ENCODE peak calls at places on chromosome 6, in eight cellular contexts. One of them, this sample, is unnamed.

GRCh38 chr6:54074591-54075195 is 36.5 kb upstream of the MLIP start:
- DNase-seq in PC-3: no peak
- DNase-seq in astrocyte of the spinal cord: no peak
- DNase-seq in left ventricle myocardium inferior: peak
- DNase-seq in CD8-positive, alpha-beta T cell: no peak
- DNase-seq in CD8-positive, alpha-beta memory T cell: no peak
- DNase-seq in stomach: no peak
- DNase-seq in heart left ventricle: peak
- DNase-seq in this sample: no peak

GRCh38 chr6:166463363-166464067 is 80.8 kb upstream of the MPC1 start:
- DNase-seq in PC-3: no peak
- DNase-seq in astrocyte of the spinal cord: no peak
- DNase-seq in left ventricle myocardium inferior: no peak
- DNase-seq in CD8-positive, alpha-beta T cell: no peak
- DNase-seq in CD8-positive, alpha-beta memory T cell: no peak
- DNase-seq in stomach: no peak
- DNase-seq in heart left ventricle: no peak
- DNase-seq in this sample: no peak

GRCh38 chr6:28709478-28710349 is 184.0 kb downstream of the GPX5 start:
- DNase-seq in PC-3: no peak
- DNase-seq in astrocyte of the spinal cord: no peak
- DNase-seq in left ventricle myocardium inferior: no peak
- DNase-seq in CD8-positive, alpha-beta T cell: no peak
- DNase-seq in CD8-positive, alpha-beta memory T cell: no peak
- DNase-seq in stomach: no peak
- DNase-seq in heart left ventricle: no peak
- DNase-seq in this sample: no peak

GRCh38 chr6:43509984-43510826 is at the start of gene LRRC73:
- DNase-seq in PC-3: peak
- DNase-seq in astrocyte of the spinal cord: peak
- DNase-seq in left ventricle myocardium inferior: peak
- DNase-seq in CD8-positive, alpha-beta T cell: peak
- DNase-seq in CD8-positive, alpha-beta memory T cell: peak
- DNase-seq in stomach: peak
- DNase-seq in heart left ventricle: peak
- DNase-seq in this sample: peak

GRCh38 chr6:13633343-13633742 is 18.2 kb downstream of the NOL7 start:
- DNase-seq in PC-3: no peak
- DNase-seq in astrocyte of the spinal cord: no peak
- DNase-seq in left ventricle myocardium inferior: no peak
- DNase-seq in CD8-positive, alpha-beta T cell: no peak
- DNase-seq in CD8-positive, alpha-beta memory T cell: no peak
- DNase-seq in stomach: no peak
- DNase-seq in heart left ventricle: no peak
- DNase-seq in this sample: no peak

GRCh38 chr6:149862901-149863595 is 1.1 kb downstream of the LRP11 start:
- DNase-seq in PC-3: peak
- DNase-seq in astrocyte of the spinal cord: peak
- DNase-seq in left ventricle myocardium inferior: peak
- DNase-seq in CD8-positive, alpha-beta T cell: peak
- DNase-seq in CD8-positive, alpha-beta memory T cell: peak
- DNase-seq in stomach: peak
- DNase-seq in heart left ventricle: peak
- DNase-seq in this sample: peak

GRCh38 chr6:11379805-11380204 is 147.3 kb upstream of the NEDD9 start:
- DNase-seq in PC-3: no peak
- DNase-seq in astrocyte of the spinal cord: no peak
- DNase-seq in left ventricle myocardium inferior: no peak
- DNase-seq in CD8-positive, alpha-beta T cell: no peak
- DNase-seq in CD8-positive, alpha-beta memory T cell: no peak
- DNase-seq in stomach: no peak
- DNase-seq in heart left ventricle: no peak
- DNase-seq in this sample: no peak

GRCh38 chr6:31834367-31834703 is 6.8 kb downstream of the HSPA1B start:
- DNase-seq in PC-3: peak
- DNase-seq in astrocyte of the spinal cord: no peak
- DNase-seq in left ventricle myocardium inferior: peak
- DNase-seq in CD8-positive, alpha-beta T cell: no peak
- DNase-seq in CD8-positive, alpha-beta memory T cell: peak
- DNase-seq in stomach: peak
- DNase-seq in heart left ventricle: peak
- DNase-seq in this sample: peak

GRCh38 chr6:42727084-42727601 is 4.7 kb upstream of the PRPH2 start:
- DNase-seq in PC-3: no peak
- DNase-seq in astrocyte of the spinal cord: no peak
- DNase-seq in left ventricle myocardium inferior: peak
- DNase-seq in CD8-positive, alpha-beta T cell: no peak
- DNase-seq in CD8-positive, alpha-beta memory T cell: no peak
- DNase-seq in stomach: peak
- DNase-seq in heart left ventricle: peak
- DNase-seq in this sample: no peak

GRCh38 chr6:139881251-139881650 is 506.8 kb upstream of the CITED2 start:
- DNase-seq in PC-3: no peak
- DNase-seq in astrocyte of the spinal cord: no peak
- DNase-seq in left ventricle myocardium inferior: no peak
- DNase-seq in CD8-positive, alpha-beta T cell: no peak
- DNase-seq in CD8-positive, alpha-beta memory T cell: no peak
- DNase-seq in stomach: no peak
- DNase-seq in heart left ventricle: no peak
- DNase-seq in this sample: no peak

GRCh38 chr6:87357479-87358196 is 13.0 kb downstream of the C6orf163 start:
- DNase-seq in PC-3: no peak
- DNase-seq in astrocyte of the spinal cord: no peak
- DNase-seq in left ventricle myocardium inferior: no peak
- DNase-seq in CD8-positive, alpha-beta T cell: no peak
- DNase-seq in CD8-positive, alpha-beta memory T cell: no peak
- DNase-seq in stomach: no peak
- DNase-seq in heart left ventricle: no peak
- DNase-seq in this sample: no peak

GRCh38 chr6:74113901-74114300 is 417.9 kb downstream of the CD109 start:
- DNase-seq in PC-3: peak
- DNase-seq in astrocyte of the spinal cord: no peak
- DNase-seq in left ventricle myocardium inferior: no peak
- DNase-seq in CD8-positive, alpha-beta T cell: no peak
- DNase-seq in CD8-positive, alpha-beta memory T cell: no peak
- DNase-seq in stomach: no peak
- DNase-seq in heart left ventricle: no peak
- DNase-seq in this sample: no peak

GRCh38 chr6:143971453-143971852 is 36.6 kb downstream of the PLAGL1 start:
- DNase-seq in PC-3: no peak
- DNase-seq in astrocyte of the spinal cord: peak
- DNase-seq in left ventricle myocardium inferior: no peak
- DNase-seq in CD8-positive, alpha-beta T cell: no peak
- DNase-seq in CD8-positive, alpha-beta memory T cell: no peak
- DNase-seq in stomach: no peak
- DNase-seq in heart left ventricle: no peak
- DNase-seq in this sample: no peak

GRCh38 chr6:134676307-134677281 is 273.3 kb downstream of the ALDH8A1 start:
- DNase-seq in PC-3: no peak
- DNase-seq in astrocyte of the spinal cord: peak
- DNase-seq in left ventricle myocardium inferior: no peak
- DNase-seq in CD8-positive, alpha-beta T cell: no peak
- DNase-seq in CD8-positive, alpha-beta memory T cell: no peak
- DNase-seq in stomach: peak
- DNase-seq in heart left ventricle: no peak
- DNase-seq in this sample: peak

GRCh38 chr6:147071786-147072185 is 132.4 kb upstream of the STXBP5 start:
- DNase-seq in PC-3: no peak
- DNase-seq in astrocyte of the spinal cord: no peak
- DNase-seq in left ventricle myocardium inferior: no peak
- DNase-seq in CD8-positive, alpha-beta T cell: no peak
- DNase-seq in CD8-positive, alpha-beta memory T cell: no peak
- DNase-seq in stomach: no peak
- DNase-seq in heart left ventricle: no peak
- DNase-seq in this sample: no peak

GRCh38 chr6:2790588-2790987 is 25.4 kb downstream of the WRNIP1 start:
- DNase-seq in PC-3: peak
- DNase-seq in astrocyte of the spinal cord: peak
- DNase-seq in left ventricle myocardium inferior: no peak
- DNase-seq in CD8-positive, alpha-beta T cell: no peak
- DNase-seq in CD8-positive, alpha-beta memory T cell: no peak
- DNase-seq in stomach: no peak
- DNase-seq in heart left ventricle: no peak
- DNase-seq in this sample: peak

GRCh38 chr6:158536891-158537798 is 22.7 kb upstream of the TMEM181 start:
- DNase-seq in PC-3: peak
- DNase-seq in astrocyte of the spinal cord: no peak
- DNase-seq in left ventricle myocardium inferior: no peak
- DNase-seq in CD8-positive, alpha-beta T cell: no peak
- DNase-seq in CD8-positive, alpha-beta memory T cell: peak
- DNase-seq in stomach: no peak
- DNase-seq in heart left ventricle: peak
- DNase-seq in this sample: peak

GRCh38 chr6:97205936-97206335 is 77.1 kb downstream of the MMS22L start:
- DNase-seq in PC-3: no peak
- DNase-seq in astrocyte of the spinal cord: no peak
- DNase-seq in left ventricle myocardium inferior: no peak
- DNase-seq in CD8-positive, alpha-beta T cell: no peak
- DNase-seq in CD8-positive, alpha-beta memory T cell: no peak
- DNase-seq in stomach: no peak
- DNase-seq in heart left ventricle: no peak
- DNase-seq in this sample: no peak

GRCh38 chr6:33694401-33694931 is 17.0 kb downstream of the UQCC2 start:
- DNase-seq in PC-3: peak
- DNase-seq in astrocyte of the spinal cord: peak
- DNase-seq in left ventricle myocardium inferior: no peak
- DNase-seq in CD8-positive, alpha-beta T cell: peak
- DNase-seq in CD8-positive, alpha-beta memory T cell: peak
- DNase-seq in stomach: no peak
- DNase-seq in heart left ventricle: no peak
- DNase-seq in this sample: peak

GRCh38 chr6:154410619-154411044 is 54.0 kb upstream of the IPCEF1 start:
- DNase-seq in PC-3: peak
- DNase-seq in astrocyte of the spinal cord: peak
- DNase-seq in left ventricle myocardium inferior: no peak
- DNase-seq in CD8-positive, alpha-beta T cell: no peak
- DNase-seq in CD8-positive, alpha-beta memory T cell: no peak
- DNase-seq in stomach: no peak
- DNase-seq in heart left ventricle: no peak
- DNase-seq in this sample: peak

GRCh38 chr6:101454106-101454676 is 60.7 kb downstream of the GRIK2 start:
- DNase-seq in PC-3: no peak
- DNase-seq in astrocyte of the spinal cord: no peak
- DNase-seq in left ventricle myocardium inferior: no peak
- DNase-seq in CD8-positive, alpha-beta T cell: no peak
- DNase-seq in CD8-positive, alpha-beta memory T cell: no peak
- DNase-seq in stomach: no peak
- DNase-seq in heart left ventricle: no peak
- DNase-seq in this sample: no peak

DNA sequence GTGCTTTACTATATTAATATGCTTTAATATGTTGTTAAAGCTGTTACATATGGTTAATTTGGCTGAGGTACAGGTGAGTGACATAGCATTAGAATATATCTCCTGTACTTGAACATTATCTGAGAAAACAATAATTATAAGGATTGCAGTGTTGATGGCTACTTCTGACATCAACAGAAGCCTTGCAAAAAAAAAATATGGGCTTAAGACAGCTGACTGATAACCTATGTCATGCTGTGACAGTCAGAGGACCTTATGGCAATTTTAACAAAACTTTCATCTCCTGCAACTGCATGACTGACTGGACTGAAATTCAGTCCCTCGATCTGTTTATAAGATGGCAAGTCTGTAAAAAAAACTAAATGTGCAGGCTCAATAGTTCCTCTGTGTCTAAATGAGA is 27.5 kb upstream of the TBX18 start:
- DNase-seq in PC-3: no peak
- DNase-seq in astrocyte of the spinal cord: no peak
- DNase-seq in left ventricle myocardium inferior: no peak
- DNase-seq in CD8-positive, alpha-beta T cell: no peak
- DNase-seq in CD8-positive, alpha-beta memory T cell: no peak
- DNase-seq in stomach: no peak
- DNase-seq in heart left ventricle: no peak
- DNase-seq in this sample: no peak
- H3K4me3 ChIP-seq in PC-3: no peak
- H3K4me3 ChIP-seq in astrocyte of the spinal cord: no peak
- H3K4me3 ChIP-seq in left ventricle myocardium inferior: no peak
- H3K4me3 ChIP-seq in CD8-positive, alpha-beta T cell: no peak
- H3K4me3 ChIP-seq in CD8-positive, alpha-beta memory T cell: no peak
- H3K4me3 ChIP-seq in stomach: no peak
- H3K4me3 ChIP-seq in heart left ventricle: no peak
- H3K4me3 ChIP-seq in this sample: no peak

DNA sequence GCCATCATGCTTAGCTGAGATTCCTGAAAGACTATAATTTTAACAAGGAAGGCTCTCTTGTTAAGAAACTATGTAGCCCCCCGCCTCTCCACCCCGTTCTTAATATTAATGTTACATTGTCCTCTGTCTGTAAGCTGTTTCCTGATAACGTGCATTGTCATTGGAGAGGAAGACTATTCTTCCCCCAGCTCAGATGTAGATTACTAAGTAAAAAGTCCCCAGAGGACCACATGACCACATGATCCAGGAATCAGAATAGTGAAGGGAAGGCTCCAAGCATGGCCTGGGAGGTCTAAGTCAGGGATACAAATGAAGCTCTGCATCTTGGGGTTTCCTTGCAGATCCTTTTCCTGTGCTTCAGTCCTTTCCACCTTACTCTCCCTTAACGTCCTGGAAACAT is 106.4 kb downstream of the JARID2 start:
- DNase-seq in PC-3: no peak
- DNase-seq in astrocyte of the spinal cord: no peak
- DNase-seq in left ventricle myocardium inferior: no peak
- DNase-seq in CD8-positive, alpha-beta T cell: no peak
- DNase-seq in CD8-positive, alpha-beta memory T cell: no peak
- DNase-seq in stomach: no peak
- DNase-seq in heart left ventricle: no peak
- DNase-seq in this sample: peak
- H3K4me3 ChIP-seq in PC-3: no peak
- H3K4me3 ChIP-seq in astrocyte of the spinal cord: no peak
- H3K4me3 ChIP-seq in left ventricle myocardium inferior: no peak
- H3K4me3 ChIP-seq in CD8-positive, alpha-beta T cell: no peak
- H3K4me3 ChIP-seq in CD8-positive, alpha-beta memory T cell: no peak
- H3K4me3 ChIP-seq in stomach: no peak
- H3K4me3 ChIP-seq in heart left ventricle: no peak
- H3K4me3 ChIP-seq in this sample: no peak

GRCh38 chr6:98831057-98832031 is 3.0 kb upstream of the POU3F2 start:
- DNase-seq in PC-3: no peak
- DNase-seq in astrocyte of the spinal cord: no peak
- DNase-seq in left ventricle myocardium inferior: no peak
- DNase-seq in CD8-positive, alpha-beta T cell: no peak
- DNase-seq in CD8-positive, alpha-beta memory T cell: no peak
- DNase-seq in stomach: no peak
- DNase-seq in heart left ventricle: no peak
- DNase-seq in this sample: no peak
- H3K4me3 ChIP-seq in PC-3: no peak
- H3K4me3 ChIP-seq in astrocyte of the spinal cord: no peak
- H3K4me3 ChIP-seq in left ventricle myocardium inferior: peak
- H3K4me3 ChIP-seq in CD8-positive, alpha-beta T cell: no peak
- H3K4me3 ChIP-seq in CD8-positive, alpha-beta memory T cell: no peak
- H3K4me3 ChIP-seq in stomach: peak
- H3K4me3 ChIP-seq in heart left ventricle: no peak
- H3K4me3 ChIP-seq in this sample: no peak

DNA sequence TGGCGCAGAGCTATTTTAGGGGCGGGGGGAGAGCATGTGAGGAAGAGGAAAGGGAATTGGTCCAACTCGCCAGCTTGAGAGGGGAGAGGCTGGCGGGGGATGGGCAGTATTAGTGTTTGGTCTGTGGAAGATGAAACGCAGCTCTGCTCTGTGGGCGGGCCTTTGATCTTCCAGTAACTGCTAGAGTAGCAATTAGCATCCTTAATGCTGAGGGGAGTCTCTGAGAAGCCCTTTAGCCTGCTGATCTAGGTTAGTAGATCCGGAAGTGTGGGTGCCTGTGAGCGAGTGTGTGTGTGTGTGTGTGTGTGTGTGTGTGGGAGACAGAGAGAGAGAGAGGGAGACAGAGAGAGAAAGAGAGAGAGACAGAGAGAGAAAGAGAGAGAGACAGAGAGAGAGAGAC is 117.2 kb upstream of the BACH2 start:
- DNase-seq in PC-3: no peak
- DNase-seq in astrocyte of the spinal cord: peak
- DNase-seq in left ventricle myocardium inferior: no peak
- DNase-seq in CD8-positive, alpha-beta T cell: peak
- DNase-seq in CD8-positive, alpha-beta memory T cell: peak
- DNase-seq in stomach: no peak
- DNase-seq in heart left ventricle: no peak
- DNase-seq in this sample: peak
- H3K4me3 ChIP-seq in PC-3: no peak
- H3K4me3 ChIP-seq in astrocyte of the spinal cord: peak
- H3K4me3 ChIP-seq in left ventricle myocardium inferior: peak
- H3K4me3 ChIP-seq in CD8-positive, alpha-beta T cell: peak
- H3K4me3 ChIP-seq in CD8-positive, alpha-beta memory T cell: peak
- H3K4me3 ChIP-seq in stomach: peak
- H3K4me3 ChIP-seq in heart left ventricle: peak
- H3K4me3 ChIP-seq in this sample: no peak

This sample was measured in fibroblast of mammary gland.